ENCODE peak calls at places on chromosomes 7 and 10, in seven cellular contexts. One of them, this sample, is unnamed.

GRCh38 chr7:151425670-151426075 is 14.3 kb downstream of the CRYGN start:
- DNase-seq in NCI-H345: no peak
- DNase-seq in fibroblast of the conjunctiva: peak
- DNase-seq in substantia nigra: no peak
- DNase-seq in stimulated activated CD4-positive, alpha-beta T cell treated with anti-CD3 and anti-CD28 coated beads, Interleukin-4, amount 100 ng/mL, for 1 hour: no peak
- DNase-seq in HT1080: no peak
- DNase-seq in activated T-helper 1 cell treated with anti-CD3 and anti-CD28 coated beads, Interleukin-2, amount 50 U/mL, for 16 hours: no peak
- DNase-seq in this sample: peak

GRCh38 chr7:12674861-12675260 is 12.6 kb upstream of the ARL4A start:
- DNase-seq in activated T-helper 1 cell treated with anti-CD3 and anti-CD28 coated beads, Interleukin-2, amount 50 U/mL, for 16 hours: no peak
- DNase-seq in NCI-H345: no peak
- DNase-seq in substantia nigra: no peak
- DNase-seq in fibroblast of the conjunctiva: peak
- DNase-seq in HT1080: no peak
- DNase-seq in stimulated activated CD4-positive, alpha-beta T cell treated with anti-CD3 and anti-CD28 coated beads, Interleukin-4, amount 100 ng/mL, for 1 hour: no peak
- DNase-seq in this sample: no peak

GRCh38 chr7:106486331-106486730 is 174.6 kb downstream of the CCDC71L start:
- DNase-seq in HT1080: peak
- DNase-seq in substantia nigra: no peak
- DNase-seq in activated T-helper 1 cell treated with anti-CD3 and anti-CD28 coated beads, Interleukin-2, amount 50 U/mL, for 16 hours: no peak
- DNase-seq in fibroblast of the conjunctiva: no peak
- DNase-seq in NCI-H345: no peak
- DNase-seq in stimulated activated CD4-positive, alpha-beta T cell treated with anti-CD3 and anti-CD28 coated beads, Interleukin-4, amount 100 ng/mL, for 1 hour: no peak
- DNase-seq in this sample: peak

GRCh38 chr10:29140151-29140550 is 148.7 kb upstream of the LYZL1 start:
- DNase-seq in fibroblast of the conjunctiva: no peak
- DNase-seq in HT1080: no peak
- DNase-seq in stimulated activated CD4-positive, alpha-beta T cell treated with anti-CD3 and anti-CD28 coated beads, Interleukin-4, amount 100 ng/mL, for 1 hour: no peak
- DNase-seq in activated T-helper 1 cell treated with anti-CD3 and anti-CD28 coated beads, Interleukin-2, amount 50 U/mL, for 16 hours: no peak
- DNase-seq in NCI-H345: no peak
- DNase-seq in substantia nigra: no peak
- DNase-seq in this sample: no peak

GRCh38 chr7:70436815-70437350 is 695.1 kb upstream of the GALNT17 start:
- DNase-seq in fibroblast of the conjunctiva: no peak
- DNase-seq in stimulated activated CD4-positive, alpha-beta T cell treated with anti-CD3 and anti-CD28 coated beads, Interleukin-4, amount 100 ng/mL, for 1 hour: no peak
- DNase-seq in HT1080: no peak
- DNase-seq in activated T-helper 1 cell treated with anti-CD3 and anti-CD28 coated beads, Interleukin-2, amount 50 U/mL, for 16 hours: no peak
- DNase-seq in NCI-H345: no peak
- DNase-seq in substantia nigra: no peak
- DNase-seq in this sample: no peak

GRCh38 chr10:22552888-22553378 is 161.4 kb downstream of the PIP4K2A start:
- DNase-seq in activated T-helper 1 cell treated with anti-CD3 and anti-CD28 coated beads, Interleukin-2, amount 50 U/mL, for 16 hours: no peak
- DNase-seq in fibroblast of the conjunctiva: peak
- DNase-seq in NCI-H345: no peak
- DNase-seq in substantia nigra: no peak
- DNase-seq in stimulated activated CD4-positive, alpha-beta T cell treated with anti-CD3 and anti-CD28 coated beads, Interleukin-4, amount 100 ng/mL, for 1 hour: no peak
- DNase-seq in HT1080: no peak
- DNase-seq in this sample: no peak

GRCh38 chr7:3910041-3910440 is 609.0 kb downstream of the SDK1 start:
- DNase-seq in substantia nigra: no peak
- DNase-seq in stimulated activated CD4-positive, alpha-beta T cell treated with anti-CD3 and anti-CD28 coated beads, Interleukin-4, amount 100 ng/mL, for 1 hour: no peak
- DNase-seq in NCI-H345: no peak
- DNase-seq in fibroblast of the conjunctiva: no peak
- DNase-seq in HT1080: no peak
- DNase-seq in activated T-helper 1 cell treated with anti-CD3 and anti-CD28 coated beads, Interleukin-2, amount 50 U/mL, for 16 hours: no peak
- DNase-seq in this sample: no peak

GRCh38 chr7:7452652-7453051 is 83.0 kb downstream of the COL28A1 start:
- DNase-seq in HT1080: no peak
- DNase-seq in activated T-helper 1 cell treated with anti-CD3 and anti-CD28 coated beads, Interleukin-2, amount 50 U/mL, for 16 hours: no peak
- DNase-seq in NCI-H345: no peak
- DNase-seq in fibroblast of the conjunctiva: no peak
- DNase-seq in substantia nigra: no peak
- DNase-seq in stimulated activated CD4-positive, alpha-beta T cell treated with anti-CD3 and anti-CD28 coated beads, Interleukin-4, amount 100 ng/mL, for 1 hour: no peak
- DNase-seq in this sample: no peak

GRCh38 chr7:125032943-125033342 is 103.3 kb upstream of the POT1 start:
- DNase-seq in HT1080: no peak
- DNase-seq in activated T-helper 1 cell treated with anti-CD3 and anti-CD28 coated beads, Interleukin-2, amount 50 U/mL, for 16 hours: no peak
- DNase-seq in fibroblast of the conjunctiva: no peak
- DNase-seq in stimulated activated CD4-positive, alpha-beta T cell treated with anti-CD3 and anti-CD28 coated beads, Interleukin-4, amount 100 ng/mL, for 1 hour: no peak
- DNase-seq in NCI-H345: peak
- DNase-seq in substantia nigra: no peak
- DNase-seq in this sample: no peak

GRCh38 chr7:4650471-4651047 is 31.5 kb upstream of the FOXK1 start:
- DNase-seq in NCI-H345: no peak
- DNase-seq in HT1080: no peak
- DNase-seq in fibroblast of the conjunctiva: peak
- DNase-seq in substantia nigra: no peak
- DNase-seq in stimulated activated CD4-positive, alpha-beta T cell treated with anti-CD3 and anti-CD28 coated beads, Interleukin-4, amount 100 ng/mL, for 1 hour: no peak
- DNase-seq in activated T-helper 1 cell treated with anti-CD3 and anti-CD28 coated beads, Interleukin-2, amount 50 U/mL, for 16 hours: no peak
- DNase-seq in this sample: no peak

GRCh38 chr10:47421057-47421952 is 37.2 kb upstream of the ZNF488 start:
- DNase-seq in activated T-helper 1 cell treated with anti-CD3 and anti-CD28 coated beads, Interleukin-2, amount 50 U/mL, for 16 hours: no peak
- DNase-seq in substantia nigra: no peak
- DNase-seq in fibroblast of the conjunctiva: no peak
- DNase-seq in NCI-H345: no peak
- DNase-seq in HT1080: peak
- DNase-seq in stimulated activated CD4-positive, alpha-beta T cell treated with anti-CD3 and anti-CD28 coated beads, Interleukin-4, amount 100 ng/mL, for 1 hour: no peak
- DNase-seq in this sample: peak

GRCh38 chr7:35241884-35242283 is 12.0 kb downstream of the TBX20 start:
- DNase-seq in substantia nigra: no peak
- DNase-seq in HT1080: no peak
- DNase-seq in fibroblast of the conjunctiva: no peak
- DNase-seq in activated T-helper 1 cell treated with anti-CD3 and anti-CD28 coated beads, Interleukin-2, amount 50 U/mL, for 16 hours: no peak
- DNase-seq in NCI-H345: no peak
- DNase-seq in stimulated activated CD4-positive, alpha-beta T cell treated with anti-CD3 and anti-CD28 coated beads, Interleukin-4, amount 100 ng/mL, for 1 hour: no peak
- DNase-seq in this sample: no peak

GRCh38 chr10:66983482-66983818 is 57.6 kb downstream of the LRRTM3 start:
- DNase-seq in fibroblast of the conjunctiva: no peak
- DNase-seq in NCI-H345: no peak
- DNase-seq in HT1080: no peak
- DNase-seq in substantia nigra: no peak
- DNase-seq in stimulated activated CD4-positive, alpha-beta T cell treated with anti-CD3 and anti-CD28 coated beads, Interleukin-4, amount 100 ng/mL, for 1 hour: no peak
- DNase-seq in activated T-helper 1 cell treated with anti-CD3 and anti-CD28 coated beads, Interleukin-2, amount 50 U/mL, for 16 hours: no peak
- DNase-seq in this sample: no peak

GRCh38 chr7:84042110-84042539 is 152.5 kb downstream of the SEMA3A start:
- DNase-seq in HT1080: peak
- DNase-seq in stimulated activated CD4-positive, alpha-beta T cell treated with anti-CD3 and anti-CD28 coated beads, Interleukin-4, amount 100 ng/mL, for 1 hour: no peak
- DNase-seq in activated T-helper 1 cell treated with anti-CD3 and anti-CD28 coated beads, Interleukin-2, amount 50 U/mL, for 16 hours: no peak
- DNase-seq in NCI-H345: no peak
- DNase-seq in substantia nigra: no peak
- DNase-seq in fibroblast of the conjunctiva: peak
- DNase-seq in this sample: peak

GRCh38 chr10:34710391-34710751 is 104.7 kb downstream of the PARD3 start:
- DNase-seq in fibroblast of the conjunctiva: peak
- DNase-seq in stimulated activated CD4-positive, alpha-beta T cell treated with anti-CD3 and anti-CD28 coated beads, Interleukin-4, amount 100 ng/mL, for 1 hour: no peak
- DNase-seq in NCI-H345: no peak
- DNase-seq in HT1080: peak
- DNase-seq in substantia nigra: no peak
- DNase-seq in activated T-helper 1 cell treated with anti-CD3 and anti-CD28 coated beads, Interleukin-2, amount 50 U/mL, for 16 hours: no peak
- DNase-seq in this sample: no peak

GRCh38 chr7:18429547-18429946 is 66.0 kb upstream of the HDAC9 start:
- DNase-seq in fibroblast of the conjunctiva: peak
- DNase-seq in activated T-helper 1 cell treated with anti-CD3 and anti-CD28 coated beads, Interleukin-2, amount 50 U/mL, for 16 hours: no peak
- DNase-seq in NCI-H345: no peak
- DNase-seq in stimulated activated CD4-positive, alpha-beta T cell treated with anti-CD3 and anti-CD28 coated beads, Interleukin-4, amount 100 ng/mL, for 1 hour: no peak
- DNase-seq in substantia nigra: no peak
- DNase-seq in HT1080: peak
- DNase-seq in this sample: no peak